ENCODE peak calls at places on chromosomes 2 and 18, in six cellular contexts. N, F, H, L, W and Y are unnamed samples.

GRCh38 chr2:29562896-29563295 is 358.5 kb downstream of the ALK start:
- DNase-seq in N (no peak), F (no peak), H (no peak), L (no peak), W (no peak), Y (no peak)

GRCh38 chr18:43485565-43485964 is 208.3 kb upstream of the SYT4 start:
- DNase-seq in N (no peak), F (no peak), H (no peak), L (no peak), W (no peak), Y (no peak)

GRCh38 chr2:75199428-75200011 is at the start of gene TACR1:
- DNase-seq in N (peak; percentile 30), F (peak; percentile 45), H (no peak), L (peak; percentile 62), W (peak; percentile 80), Y (peak; percentile 54)

GRCh38 chr2:33494155-33494779 is 17.8 kb downstream of the RASGRP3 start:
- DNase-seq in N (no peak), F (no peak), H (no peak), L (no peak), W (no peak), Y (no peak)

GRCh38 chr2:46325178-46325928 is 28.1 kb downstream of the EPAS1 start:
- DNase-seq in N (no peak), F (no peak), H (no peak), L (no peak), W (no peak), Y (no peak)

GRCh38 chr2:239375278-239376061 is 25.4 kb downstream of the HDAC4 start:
- DNase-seq in N (no peak), F (no peak), H (no peak), L (no peak), W (no peak), Y (no peak)

GRCh38 chr2:234147335-234147861 is 96.9 kb downstream of the SPP2 start:
- DNase-seq in N (peak; percentile 55), F (no peak), H (no peak), L (no peak), W (no peak), Y (no peak)

GRCh38 chr2:223865124-223865523 is 27.7 kb upstream of the AP1S3 start:
- DNase-seq in N (peak; percentile 64), F (no peak), H (no peak), L (no peak), W (no peak), Y (no peak)

GRCh38 chr18:48665654-48666053 is 126.8 kb downstream of the CTIF start:
- DNase-seq in N (no peak), F (no peak), H (no peak), L (no peak), W (no peak), Y (no peak)

GRCh38 chr18:48661421-48661820 is 122.6 kb downstream of the CTIF start:
- DNase-seq in N (no peak), F (no peak), H (no peak), L (peak; percentile 17), W (no peak), Y (no peak)

GRCh38 chr18:48662021-48662661 is 123.3 kb downstream of the CTIF start:
- DNase-seq in N (no peak), F (no peak), H (peak; percentile 33), L (peak; percentile 49), W (peak; percentile 72), Y (peak; percentile 67)

GRCh38 chr18:48663931-48664847 is 125.4 kb downstream of the CTIF start:
- DNase-seq in N (no peak), F (peak; percentile 71), H (no peak), L (peak; percentile 81), W (peak; percentile 59), Y (peak; percentile 86)

DNA sequence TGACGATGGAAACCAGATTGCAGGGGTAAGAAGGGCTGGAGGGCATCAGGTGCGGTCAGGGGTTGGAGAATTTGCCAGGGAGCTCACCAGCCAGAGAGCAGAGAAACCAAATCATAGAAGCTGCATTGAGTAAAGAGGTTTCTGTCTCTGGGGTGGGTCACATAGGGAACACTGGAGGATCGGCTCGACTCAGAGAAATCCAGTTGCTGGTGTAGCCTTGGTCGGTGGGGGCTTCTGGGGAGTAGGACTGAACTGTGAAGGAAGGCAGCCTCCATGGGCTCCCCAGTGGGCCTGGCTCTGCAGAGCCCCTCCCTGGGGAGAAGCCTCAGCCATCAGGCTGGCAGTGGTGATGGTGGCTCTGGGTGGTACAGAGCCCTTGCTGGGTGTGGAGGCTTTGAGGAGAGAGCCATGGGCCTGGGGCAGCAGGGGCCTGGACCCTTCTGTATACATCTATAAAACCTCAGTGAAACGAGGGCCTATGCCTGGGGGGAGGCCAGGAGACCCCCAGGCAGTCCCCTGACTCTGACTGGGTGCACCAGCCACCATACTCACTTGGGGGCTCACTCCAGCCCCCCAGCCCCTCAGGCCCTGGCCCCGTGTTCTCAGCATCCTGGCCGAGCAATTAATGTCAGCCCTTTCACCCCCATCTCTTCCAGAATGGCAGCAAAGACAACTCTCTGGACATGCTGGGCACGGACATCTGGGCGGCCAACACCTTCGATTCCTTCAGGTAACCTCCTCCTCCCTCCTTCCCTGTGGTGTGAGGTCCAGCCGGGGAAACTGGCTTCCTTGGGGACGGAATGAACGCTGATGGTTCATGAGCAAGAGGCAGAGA is 124.5 kb downstream of the CTIF start:
- DNase-seq in N (no peak), F (no peak), H (no peak), L (peak; percentile 42), W (no peak), Y (no peak)
- H3K4me3 ChIP-seq in N (no peak overlapping the region), F (no peak overlapping the region), H (no peak overlapping the region), L (no peak overlapping the region), W (no peak overlapping the region), Y (no peak overlapping the region)

DNA sequence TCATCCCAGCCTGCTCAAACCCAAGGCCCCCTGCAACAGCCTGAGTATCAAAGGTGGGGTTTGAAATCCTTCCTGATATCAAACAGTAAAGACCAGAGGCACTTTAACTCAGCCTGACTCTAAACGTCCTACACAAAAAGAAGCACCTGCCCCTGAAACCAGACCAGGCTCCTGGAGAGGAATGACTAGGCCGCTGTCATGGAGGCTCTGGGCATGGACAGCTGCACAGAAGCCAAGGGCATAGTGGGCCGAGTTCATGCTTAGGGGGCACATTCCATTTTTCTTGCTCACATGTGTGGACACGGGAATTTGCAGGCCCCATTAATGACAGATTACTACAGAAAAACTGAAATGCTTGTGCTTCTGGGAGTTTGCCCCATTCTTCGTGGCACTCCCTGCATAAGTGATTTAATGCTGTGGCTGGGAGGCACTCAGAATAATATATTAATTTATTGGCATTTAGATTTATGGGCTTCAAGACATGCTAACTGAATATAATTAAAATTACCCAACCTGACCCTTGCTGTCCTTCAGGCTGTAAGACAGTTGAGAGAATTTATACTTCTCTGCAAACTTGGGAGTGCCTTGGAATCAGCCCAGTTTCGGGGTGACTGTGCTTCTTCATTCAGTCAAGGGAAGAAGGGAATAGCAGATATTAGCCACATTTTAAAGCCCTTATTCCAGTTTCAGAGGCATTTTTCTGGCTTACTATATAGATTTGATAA is 105.5 kb downstream of the GYPC start:
- DNase-seq in N (no peak), F (no peak), H (no peak), L (no peak), W (no peak), Y (peak; percentile 43)
- H3K4me3 ChIP-seq in N (no peak overlapping the region), F (no peak overlapping the region), H (no peak overlapping the region), L (no peak overlapping the region), W (no peak overlapping the region), Y (no peak overlapping the region)

DNA sequence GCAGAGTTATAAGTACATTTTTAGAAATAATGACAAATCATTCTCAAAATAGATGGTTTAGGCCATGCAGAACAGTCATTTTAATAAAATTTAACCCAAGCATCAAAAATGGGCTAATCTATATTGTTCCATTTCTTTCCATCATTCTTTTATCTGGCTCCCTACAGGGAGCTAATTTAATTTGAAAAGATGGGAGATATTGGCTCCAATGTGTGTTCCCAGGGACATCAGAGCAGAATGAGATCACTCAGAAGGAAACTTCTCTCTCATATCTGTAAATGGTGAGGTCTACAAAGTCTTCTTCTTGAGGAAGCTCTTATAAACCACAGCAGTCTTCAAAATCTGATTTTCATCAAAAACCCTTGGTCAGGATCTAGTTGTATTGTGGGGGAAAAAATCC is 119.4 kb upstream of the RAB6C start:
- DNase-seq in N (no peak), F (no peak), H (no peak), L (no peak), W (no peak), Y (no peak)
- H3K4me3 ChIP-seq in N (no peak overlapping the region), F (no peak overlapping the region), H (no peak overlapping the region), L (no peak overlapping the region), W (no peak overlapping the region), Y (no peak overlapping the region)

GRCh38 chr2:226483745-226484619 is 315.6 kb downstream of the IRS1 start:
- DNase-seq in N (no peak), F (no peak), H (peak; percentile 28), L (no peak), W (peak; percentile 31), Y (no peak)
- H3K4me3 ChIP-seq in N (no peak overlapping the region), F (no peak overlapping the region), H (peak overlapping the region; percentile 9), L (no peak overlapping the region), W (no peak overlapping the region), Y (no peak overlapping the region)